ENCODE peak calls at places on chromosomes 12 and 14, in four cellular contexts. S is cardiac muscle cell; T is activated naive CD8-positive, alpha-beta T cell treated with anti-CD3 and anti-CD28 coated beads, Interleukin-2, amount 50 U/mL, for 24 hours; O is Right ventricle myocardium superior. A is an unnamed sample.

GRCh38 chr14:33848706-33849454 is 102.0 kb downstream of the EGLN3 start:
- DNase-seq in S (peak), T (peak), O (peak), A (peak)

GRCh38 chr12:40107803-40108620 is 2.1 kb upstream of the SLC2A13 start:
- DNase-seq in S (no peak), T (peak), O (peak), A (peak)

GRCh38 chr12:121831571-121832235 is 27.0 kb downstream of the HPD start:
- DNase-seq in S (no peak), T (no peak), O (no peak), A (no peak)

GRCh38 chr12:43277630-43278267 is 274.3 kb downstream of the ADAMTS20 start:
- DNase-seq in S (no peak), T (no peak), O (no peak), A (no peak)

GRCh38 chr14:50542941-50543418 is 10.6 kb upstream of the MAP4K5 start:
- DNase-seq in S (peak), T (peak), O (no peak), A (no peak)

GRCh38 chr12:71397433-71397954 is 42.1 kb upstream of the LGR5 start:
- DNase-seq in S (no peak), T (no peak), O (no peak), A (no peak)

GRCh38 chr12:94621662-94622359 is 28.5 kb downstream of the TMCC3 start:
- DNase-seq in S (no peak), T (peak), O (no peak), A (no peak)

GRCh38 chr12:111224196-111225066 is 144.5 kb downstream of the PHETA1 start:
- DNase-seq in S (no peak), T (no peak), O (no peak), A (no peak)

GRCh38 chr12:124684971-124685688 is 117.7 kb upstream of the NCOR2 start:
- DNase-seq in S (no peak), T (peak), O (no peak), A (peak)

GRCh38 chr14:91377700-91378652 is 39.6 kb downstream of the CCDC88C start:
- DNase-seq in S (no peak), T (peak), O (no peak), A (no peak)

GRCh38 chr14:95431199-95432145 is 85.0 kb downstream of the SYNE3 start:
- DNase-seq in S (peak), T (no peak), O (no peak), A (no peak)

GRCh38 chr14:64235652-64236640 is 58.2 kb downstream of the ESR2 start:
- DNase-seq in S (no peak), T (no peak), O (no peak), A (no peak)

GRCh38 chr12:109776624-109777023 is 56.6 kb downstream of the TRPV4 start:
- DNase-seq in S (no peak), T (no peak), O (peak), A (no peak)

GRCh38 chr12:119308743-119309456 is 25.6 kb upstream of the CCDC60 start:
- DNase-seq in S (no peak), T (no peak), O (peak), A (no peak)

GRCh38 chr14:98956616-98957015 is 315.4 kb downstream of the BCL11B start:
- DNase-seq in S (no peak), T (no peak), O (no peak), A (no peak)

GRCh38 chr12:106233011-106233410 is 14.8 kb downstream of the CKAP4 start:
- DNase-seq in S (no peak), T (no peak), O (no peak), A (no peak)

GRCh38 chr12:10398168-10398567 is 8.3 kb upstream of the KLRK1 start:
- DNase-seq in S (no peak), T (no peak), O (no peak), A (no peak)

GRCh38 chr14:28875937-28876910 is 109.6 kb downstream of the FOXG1 start:
- DNase-seq in S (peak), T (no peak), O (no peak), A (no peak)

GRCh38 chr14:23043749-23044148 is 1.7 kb downstream of the PSMB11 start:
- DNase-seq in S (no peak), T (no peak), O (no peak), A (no peak)

GRCh38 chr12:29844667-29845066 is 60.9 kb upstream of the TMTC1 start:
- DNase-seq in S (no peak), T (no peak), O (no peak), A (no peak)

A was measured in left cardiac atrium.